ENCODE peak calls at places on chromosomes 16 and 17, in seven cellular contexts. X is K562, L is HCT116, G is GM12878, O is SK-N-SH, E is HepG2, Y is H1. P is an unnamed sample.

GRCh38 chr16:53989597-53989996 is 285.6 kb downstream of the FTO start:
- DNase-seq in X (no peak), L (no peak), G (no peak), O (no peak), E (no peak), Y (no peak), P (no peak)

GRCh38 chr17:33874617-33875060 is 380.4 kb upstream of the CCL2 start:
- DNase-seq in X (peak; percentile 79), L (no peak), G (no peak), O (no peak), E (no peak), Y (no peak), P (no peak)

GRCh38 chr16:28010671-28011070 is 52.8 kb downstream of the GSG1L start:
- DNase-seq in X (no peak), L (no peak), G (no peak), O (no peak), E (no peak), Y (no peak), P (no peak)

GRCh38 chr17:35213412-35213925 is 19.3 kb upstream of the SLC35G3 start:
- DNase-seq in X (no peak), L (no peak), G (no peak), O (no peak), E (no peak), Y (no peak), P (no peak)

GRCh38 chr17:17716837-17717523 is 35.7 kb downstream of the RAI1 start:
- DNase-seq in X (no peak), L (no peak), G (no peak), O (no peak), E (peak; percentile 77), Y (no peak), P (no peak)

GRCh38 chr17:28540231-28540630 is 12.2 kb downstream of the UNC119 start:
- DNase-seq in X (no peak), L (no peak), G (no peak), O (peak; percentile 21), E (no peak), Y (no peak), P (no peak)

GRCh38 chr17:41956522-41956921 is 10.1 kb upstream of the CNP start:
- DNase-seq in X (no peak), L (no peak), G (no peak), O (no peak), E (no peak), Y (no peak), P (no peak)

GRCh38 chr16:73210686-73211085 is 162.8 kb upstream of the ZFHX3 start:
- DNase-seq in X (no peak), L (no peak), G (no peak), O (no peak), E (no peak), Y (no peak), P (no peak)

GRCh38 chr16:19691161-19691850 is 26.7 kb downstream of the KNOP1 start:
- DNase-seq in X (no peak), L (no peak), G (no peak), O (no peak), E (no peak), Y (no peak), P (no peak)

GRCh38 chr17:2689411-2690164 is 22.0 kb downstream of the CLUH start:
- DNase-seq in X (peak; percentile 12), L (no peak), G (no peak), O (peak; percentile 38), E (no peak), Y (peak; percentile 55), P (no peak)

GRCh38 chr16:65749566-65749965 is 616.9 kb upstream of the CDH5 start:
- DNase-seq in X (no peak), L (no peak), G (no peak), O (no peak), E (no peak), Y (no peak), P (no peak)

GRCh38 chr16:24045641-24046040 is 209.9 kb downstream of the PRKCB start:
- DNase-seq in X (no peak), L (no peak), G (no peak), O (peak; percentile 70), E (no peak), Y (peak; percentile 79), P (peak; percentile 16)

GRCh38 chr17:31195305-31195704 is 100.5 kb downstream of the NF1 start:
- DNase-seq in X (no peak), L (no peak), G (no peak), O (no peak), E (no peak), Y (no peak), P (no peak)

DNA sequence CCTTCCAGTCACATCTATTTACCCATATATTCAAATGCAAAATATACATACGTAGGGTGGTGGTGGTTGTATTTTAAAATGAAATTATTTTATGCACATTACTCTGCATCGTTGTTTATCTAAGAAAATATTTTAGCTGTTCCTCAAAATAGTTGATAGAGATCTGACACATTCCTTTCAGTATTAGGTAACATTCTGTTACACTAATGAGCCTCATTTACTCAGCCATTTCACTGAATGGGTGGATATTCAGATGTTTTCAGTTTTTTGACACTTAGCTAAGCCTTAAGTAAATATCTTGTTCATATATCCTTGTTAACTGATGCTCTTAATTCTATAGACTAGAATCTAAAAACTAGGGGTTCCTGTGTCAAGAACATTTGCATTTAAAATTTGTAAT is 95.6 kb downstream of the NF1 start:
- DNase-seq in X (no peak), L (no peak), G (no peak), O (no peak), E (no peak), Y (no peak), P (peak; percentile 16)
- TF ChIP-seq JUND in X (no peak), L (no peak), G (no peak), O (no peak), E (no peak), Y (no peak), P (no peak)

GRCh38 chr17:7293131-7293557 is 1.3 kb downstream of the YBX2 start:
- DNase-seq in X (no peak), L (no peak), G (no peak), O (peak; percentile 22), E (no peak), Y (no peak), P (no peak)

GRCh38 chr17:7295230-7296180 is 1.1 kb upstream of the YBX2 start:
- DNase-seq in X (no peak), L (no peak), G (no peak), O (peak; percentile 14), E (no peak), Y (no peak), P (peak; percentile 88)

GRCh38 chr17:7296189-7296861 is 1.9 kb upstream of the YBX2 start:
- DNase-seq in X (peak; percentile 74), L (peak; percentile 66), G (no peak), O (peak; percentile 92), E (peak; percentile 56), Y (peak; percentile 96), P (peak; percentile 80)

GRCh38 chr17:7293821-7294613 is 422 bp downstream of the YBX2 start:
- DNase-seq in X (peak; percentile 62), L (no peak), G (no peak), O (peak; percentile 52), E (peak; percentile 49), Y (peak; percentile 86), P (peak; percentile 87)

DNA sequence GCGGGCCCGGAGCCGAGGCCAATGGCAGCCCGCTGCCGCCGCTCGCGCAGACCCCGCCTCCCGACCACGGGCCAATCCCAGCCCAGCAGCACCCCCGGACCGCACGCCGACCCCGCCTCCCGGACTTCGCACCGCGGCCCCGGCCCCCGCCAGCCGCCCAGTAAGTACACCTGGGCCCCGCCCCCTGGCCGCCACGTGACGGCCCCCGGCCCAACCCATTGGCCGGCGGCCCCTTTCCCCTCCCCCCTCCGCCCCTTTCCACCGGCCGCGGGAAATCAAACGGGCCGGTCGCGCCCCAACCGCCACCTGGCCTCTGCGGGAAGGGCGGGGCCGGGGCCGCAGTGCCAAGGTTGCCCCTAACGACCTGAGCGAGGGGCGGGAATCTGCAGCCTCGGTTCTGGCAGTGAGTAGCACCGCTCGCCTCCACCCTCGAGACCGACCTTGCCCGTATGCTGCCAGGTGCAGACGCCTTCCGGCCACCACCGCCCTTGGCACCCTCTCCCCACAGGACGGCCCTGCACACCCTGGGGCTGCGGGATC is at the start of gene YBX2:
- DNase-seq in X (peak; percentile 42), L (peak; percentile 48), G (no peak), O (peak; percentile 97), E (no peak), Y (peak; percentile 97), P (peak; percentile 94)
- TF ChIP-seq JUND in X (no peak), L (no peak), G (no peak), O (no peak), E (no peak), Y (no peak), P (no peak)

GRCh38 chr17:31378638-31379037 is 12.8 kb upstream of the RAB11FIP4 start:
- DNase-seq in X (no peak), L (no peak), G (no peak), O (no peak), E (no peak), Y (no peak), P (no peak)

GRCh38 chr17:31373150-31374082 is 18.1 kb upstream of the RAB11FIP4 start:
- DNase-seq in X (peak; percentile 26), L (peak; percentile 8), G (peak; percentile 31), O (no peak), E (peak; percentile 42), Y (no peak), P (peak; percentile 78)

GRCh38 chr17:31374503-31374902 is 17.0 kb upstream of the RAB11FIP4 start:
- DNase-seq in X (no peak), L (no peak), G (no peak), O (no peak), E (no peak), Y (no peak), P (no peak)

GRCh38 chr17:31371511-31372097 is 19.9 kb upstream of the RAB11FIP4 start:
- DNase-seq in X (no peak), L (no peak), G (no peak), O (no peak), E (no peak), Y (no peak), P (no peak)

DNA sequence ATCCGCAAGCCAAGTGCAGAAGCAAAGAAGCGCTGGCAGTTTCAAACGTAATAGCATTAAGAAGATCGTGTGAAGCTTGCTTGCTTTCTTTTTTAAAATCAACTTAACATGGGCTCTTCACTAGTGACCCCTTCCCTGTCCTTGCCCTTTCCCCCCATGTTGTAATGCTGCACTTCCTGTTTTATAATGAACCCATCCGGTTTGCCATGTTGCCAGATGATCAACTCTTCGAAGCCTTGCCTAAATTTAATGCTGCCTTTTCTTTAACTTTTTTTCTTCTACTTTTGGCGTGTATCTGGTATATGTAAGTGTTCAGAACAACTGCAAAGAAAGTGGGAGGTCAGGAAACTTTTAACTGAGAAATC is 17.4 kb upstream of the RAB11FIP4 start:
- DNase-seq in X (no peak), L (no peak), G (no peak), O (no peak), E (no peak), Y (no peak), P (no peak)
- TF ChIP-seq JUND in X (no peak), L (no peak), G (no peak), O (no peak), E (no peak), Y (no peak), P (no peak)

DNA sequence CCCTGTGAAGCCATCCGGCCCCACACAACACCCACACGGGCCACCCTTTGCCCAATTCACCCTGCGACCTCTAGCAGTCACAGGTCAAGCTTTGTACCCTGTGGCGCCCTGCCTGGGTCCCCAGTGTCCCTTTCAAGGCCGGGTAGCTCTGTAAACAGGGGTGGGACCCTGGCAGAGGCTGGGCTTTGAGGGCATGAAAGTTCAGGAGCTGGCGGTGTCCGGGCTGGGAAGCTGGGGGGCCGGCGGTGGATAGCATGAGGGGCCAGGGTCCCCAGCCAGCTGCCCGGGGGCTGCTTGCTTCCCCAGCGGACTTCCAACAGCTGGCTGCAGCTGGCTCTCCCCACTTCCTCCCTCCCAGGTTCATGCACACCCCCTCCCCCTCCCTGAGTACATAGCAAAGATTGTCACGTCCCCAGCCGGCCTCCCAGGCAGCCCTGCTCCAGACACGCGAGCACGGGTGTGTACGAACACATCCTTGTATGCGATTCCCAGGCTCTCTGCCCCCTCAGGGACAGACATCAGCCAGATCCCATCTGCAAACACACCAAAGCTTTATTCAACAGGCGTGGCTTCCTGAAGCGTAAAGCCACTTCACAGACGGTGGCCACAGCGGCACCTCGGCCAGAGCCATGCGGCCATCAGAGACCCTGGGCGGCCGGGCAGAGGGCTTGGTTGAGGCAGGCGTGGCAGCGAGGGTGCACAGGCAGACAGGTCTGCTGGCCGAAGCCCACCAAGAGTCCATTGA is 8.2 kb downstream of the NTHL1 start:
- DNase-seq in X (no peak), L (no peak), G (no peak), O (peak; percentile 83), E (peak; percentile 90), Y (no peak), P (peak; percentile 95)
- TF ChIP-seq JUND in X (no peak), L (no peak), G (no peak), O (no peak), E (no peak), Y (no peak), P (no peak)